ENCODE peak calls at places on chromosomes 12 and 14, in ten cellular contexts. J is sigmoid colon, K is prostate gland, T is transverse colon, P is HepG2, A is GM12878, Z is vagina, U is HCT116, Q is stomach, E is Panc1. O is an unnamed sample.

GRCh38 chr12:116806845-116807440 is 68.8 kb downstream of the RNFT2 start:
- DNase-seq in U (no peak), Z (no peak), Q (no peak), J (no peak), E (no peak), T (no peak), P (no peak), A (no peak), K (no peak), O (peak; percentile 43)

GRCh38 chr12:54762390-54762789 is 91.9 kb upstream of the MUCL1 start:
- DNase-seq in Q (no peak), J (no peak), E (no peak), A (no peak), T (no peak), Z (no peak), K (peak; percentile 59), U (no peak), P (no peak), O (no peak)

GRCh38 chr14:39374846-39375245 is 57.4 kb downstream of the FBXO33 start:
- DNase-seq in Z (no peak), Q (no peak), J (no peak), A (no peak), U (no peak), E (no peak), T (no peak), P (no peak), K (no peak), O (no peak)

GRCh38 chr14:55103005-55103640 is 25.9 kb upstream of the LGALS3 start:
- DNase-seq in Q (peak; percentile 84), Z (peak; percentile 99), A (peak; percentile 95), U (peak; percentile 97), T (peak; percentile 91), K (peak; percentile 95), E (peak; percentile 74), P (peak; percentile 95), J (peak; percentile 94), O (peak; percentile 83)

GRCh38 chr12:103548622-103549601 is 38.2 kb upstream of the STAB2 start:
- DNase-seq in P (peak; percentile 53), U (peak; percentile 73), E (peak; percentile 62), Q (peak; percentile 74), J (peak; percentile 78), K (peak; percentile 42), Z (no peak), A (peak; percentile 76), T (peak; percentile 67), O (no peak)

GRCh38 chr14:76761198-76761848 is at the start of gene VASH1:
- DNase-seq in K (peak; percentile 10), Q (peak; percentile 58), Z (peak; percentile 69), U (peak; percentile 15), E (no peak), P (no peak), A (no peak), T (peak; percentile 53), J (peak; percentile 86), O (peak; percentile 92)

GRCh38 chr12:39062266-39062996 is 157.0 kb upstream of the CPNE8 start:
- DNase-seq in E (no peak), Q (no peak), T (no peak), U (no peak), J (no peak), Z (no peak), A (no peak), K (no peak), P (no peak), O (no peak)

GRCh38 chr12:88876867-88877266 is 296.6 kb upstream of the KITLG start:
- DNase-seq in T (no peak), K (no peak), Q (no peak), J (no peak), P (no peak), Z (no peak), A (no peak), E (no peak), U (no peak), O (no peak)

GRCh38 chr14:31966896-31967668 is 110.0 kb upstream of the ARHGAP5 start:
- DNase-seq in J (no peak), T (no peak), P (no peak), E (no peak), Q (no peak), U (no peak), K (no peak), A (no peak), Z (no peak), O (no peak)

GRCh38 chr14:74763803-74764531 is 851 bp downstream of the YLPM1 start:
- DNase-seq in E (no peak), P (no peak), A (no peak), K (peak; percentile 13), Q (no peak), T (peak; percentile 10), Z (no peak), J (peak; percentile 65), U (no peak), O (no peak)

GRCh38 chr12:95446511-95446910 is 27.4 kb upstream of the METAP2 start:
- DNase-seq in E (no peak), J (no peak), P (peak; percentile 25), Z (no peak), K (no peak), T (peak; percentile 69), A (no peak), Q (peak; percentile 34), U (no peak), O (no peak)

GRCh38 chr12:71007025-71007424 is 86.5 kb upstream of the PTPRR start:
- DNase-seq in A (no peak), U (no peak), K (no peak), Q (no peak), P (no peak), J (no peak), Z (no peak), T (no peak), E (no peak), O (no peak)

GRCh38 chr14:95493503-95493902 is 22.9 kb downstream of the SYNE3 start:
- DNase-seq in A (no peak), Q (no peak), J (no peak), U (no peak), Z (no peak), T (no peak), P (no peak), E (no peak), K (no peak), O (no peak)

GRCh38 chr12:72288911-72289310 is 16.7 kb downstream of the TRHDE start:
- DNase-seq in Q (no peak), P (no peak), J (no peak), E (no peak), A (no peak), T (no peak), K (no peak), U (no peak), Z (no peak), O (no peak)

GRCh38 chr12:84070311-84070710 is 842.3 kb downstream of the SLC6A15 start:
- DNase-seq in P (no peak), U (no peak), Q (no peak), E (no peak), J (peak; percentile 86), Z (peak; percentile 90), T (peak; percentile 9), K (no peak), A (no peak), O (no peak)
- TF ChIP-seq POLR2AphosphoS5 in P (no peak), U (no peak), Q (no peak), E (no peak), J (peak; percentile 25), Z (no peak), T (no peak), K (no peak), A (no peak), O (no peak)

DNA sequence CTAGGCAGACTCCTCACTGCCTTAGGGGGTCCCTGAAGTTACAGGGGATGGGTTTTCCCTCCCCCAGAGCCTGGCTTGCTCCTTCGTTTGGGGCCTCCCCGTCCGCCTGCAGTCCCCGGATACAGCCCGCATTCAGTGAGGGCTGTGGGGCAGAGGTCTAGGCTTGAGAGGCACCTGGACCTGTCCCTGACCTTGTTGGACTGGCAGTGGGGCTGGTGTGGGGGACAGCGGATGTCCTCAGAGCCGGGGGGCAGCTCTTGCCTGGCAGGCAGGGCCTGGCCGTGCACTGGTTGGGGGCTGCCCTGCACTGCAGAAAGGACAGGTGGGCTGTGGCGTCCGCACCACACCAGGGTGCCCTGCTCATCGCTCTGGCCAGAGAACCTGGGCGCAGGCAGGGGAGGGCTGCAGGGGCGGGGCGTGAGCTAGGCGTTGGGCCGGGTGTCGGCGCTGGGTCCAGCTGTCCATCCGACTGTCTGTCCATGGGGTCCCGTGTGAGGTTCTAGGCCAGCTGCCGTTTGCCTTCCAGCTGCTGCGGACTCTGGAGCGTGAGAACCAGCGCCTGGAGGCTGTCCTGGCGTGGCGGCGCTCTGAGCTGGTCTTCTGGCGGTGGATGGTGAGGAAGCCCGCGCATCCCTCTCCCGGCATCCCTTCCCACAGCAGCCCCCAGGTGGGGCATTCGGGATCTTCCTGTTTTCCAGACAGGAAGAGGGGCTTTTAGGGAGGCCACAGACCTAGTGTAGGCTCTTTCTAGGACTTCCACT is 6.0 kb downstream of the TEDC1 start:
- DNase-seq in K (no peak), A (no peak), Z (no peak), J (no peak), P (no peak), E (no peak), U (no peak), T (no peak), Q (no peak), O (no peak)
- H3K36me3 ChIP-seq in K (no peaks in the 10 kb centered on the region), A (no peaks in the 10 kb centered on the region), Z (no peaks in the 10 kb centered on the region), J (no peaks in the 10 kb centered on the region), P (peaks cover 3% of the 10 kb centered on the region), E (no peaks in the 10 kb centered on the region), U (peaks cover 3% of the 10 kb centered on the region), T (no peaks in the 10 kb centered on the region), Q (no peaks in the 10 kb centered on the region), O (no peaks in the 10 kb centered on the region)

GRCh38 chr12:66555113-66555512 is 123.8 kb downstream of the GRIP1 start:
- DNase-seq in K (no peak), Z (no peak), Q (no peak), P (no peak), A (no peak), U (no peak), E (no peak), J (no peak), T (no peak), O (no peak)
- TF ChIP-seq CTCF in K (no peak), Z (no peak), Q (no peak), P (no peak), A (no peak), U (no peak), E (no peak), J (no peak), T (no peak), O (no peak)

DNA sequence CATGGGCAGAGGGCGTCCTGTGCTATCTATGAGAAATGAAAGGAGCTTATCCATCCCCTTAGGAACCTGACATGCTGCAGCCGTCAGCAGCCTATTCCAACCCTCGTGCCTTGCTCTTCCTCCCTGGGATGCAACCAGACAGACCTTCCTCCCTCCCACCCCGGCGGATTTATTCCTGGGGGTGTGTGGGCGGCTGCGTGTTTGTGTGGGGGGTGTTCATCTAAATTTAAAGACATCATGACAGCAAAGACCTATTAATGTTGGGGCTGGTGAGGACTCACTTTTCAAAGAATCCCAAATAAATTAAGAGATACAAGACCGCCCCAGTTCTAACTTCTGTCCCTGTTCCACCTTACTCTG is 52.0 kb downstream of the WSCD2 start:
- DNase-seq in T (no peak), Q (no peak), U (no peak), K (no peak), P (no peak), E (no peak), J (no peak), A (no peak), Z (no peak), O (no peak)
- TF ChIP-seq POLR2AphosphoS5 in T (no peak), Q (no peak), U (no peak), K (no peak), P (no peak), E (no peak), J (no peak), A (no peak), Z (no peak), O (no peak)